ENCODE peak calls at places on chromosomes 2 and 18, in nine cellular contexts. P, G, J, A, D, T, Y, K and M are unnamed samples.

GRCh38 chr2:38692636-38693318 is 26.9 kb downstream of the GALM start:
- DNase-seq in D (no peak), K (no peak), A (no peak), T (peak; percentile 36), Y (no peak), P (no peak), G (no peak), J (no peak), M (no peak)

GRCh38 chr18:26621161-26622026 is 73.0 kb upstream of the KCTD1 start:
- DNase-seq in Y (no peak), K (no peak), T (peak; percentile 23), P (no peak), G (no peak), J (peak; percentile 66), A (no peak), D (no peak), M (no peak)

GRCh38 chr2:143435112-143435511 is 305.9 kb downstream of the ARHGAP15 start:
- DNase-seq in K (no peak), A (no peak), G (no peak), T (no peak), J (no peak), P (no peak), Y (no peak), D (no peak), M (no peak)

GRCh38 chr2:121925466-121925865 is 170.0 kb downstream of the TSN start:
- DNase-seq in J (no peak), K (no peak), D (no peak), T (no peak), P (no peak), G (no peak), Y (no peak), A (no peak), M (no peak)

GRCh38 chr2:102245266-102246151 is 58.7 kb downstream of the IL1RL2 start:
- DNase-seq in P (no peak), J (no peak), K (no peak), D (no peak), T (no peak), G (no peak), A (no peak), Y (no peak), M (no peak)

GRCh38 chr2:61009355-61009754 is 8.2 kb upstream of the PEX13 start:
- DNase-seq in G (no peak), K (no peak), T (no peak), Y (no peak), P (no peak), J (no peak), A (no peak), D (no peak), M (no peak)

GRCh38 chr2:25112113-25112512 is 56.3 kb downstream of the POMC start:
- DNase-seq in A (no peak), G (no peak), J (no peak), P (no peak), K (no peak), T (no peak), D (no peak), Y (no peak), M (no peak)

GRCh38 chr2:19195681-19196080 is 162.7 kb downstream of the OSR1 start:
- DNase-seq in G (no peak), D (no peak), A (no peak), P (no peak), K (no peak), T (no peak), Y (no peak), J (no peak), M (no peak)

GRCh38 chr2:19355931-19356544 is 2.4 kb downstream of the OSR1 start:
- DNase-seq in D (no peak), A (no peak), T (no peak), P (no peak), J (peak; percentile 22), G (no peak), K (no peak), Y (no peak), M (no peak)

GRCh38 chr2:174465327-174465726 is 21.5 kb downstream of the GPR155 start:
- DNase-seq in K (no peak), T (no peak), G (no peak), D (no peak), P (no peak), A (no peak), Y (no peak), J (peak; percentile 28), M (no peak)

GRCh38 chr18:55420665-55420964 is 167.4 kb downstream of the TCF4 start:
- DNase-seq in K (no peak), J (no peak), P (no peak), Y (no peak), A (no peak), G (no peak), D (no peak), T (no peak), M (no peak)

GRCh38 chr2:233223059-233223894 is 28.2 kb upstream of the ATG16L1 start:
- DNase-seq in J (no peak), A (no peak), G (no peak), Y (no peak), P (no peak), D (no peak), T (no peak), K (no peak), M (no peak)

GRCh38 chr18:14189858-14190257 is 57.6 kb upstream of the ZNF519 start:
- DNase-seq in J (no peak), P (no peak), A (no peak), G (no peak), Y (no peak), D (no peak), K (no peak), T (peak; percentile 70), M (no peak)

GRCh38 chr2:196336715-196337617 is 165.6 kb upstream of the STK17B start:
- DNase-seq in G (no peak), D (no peak), Y (peak; percentile 16), K (no peak), T (no peak), P (no peak), A (no peak), J (no peak), M (no peak)

GRCh38 chr2:120094795-120095194 is 81.9 kb downstream of the EPB41L5 start:
- DNase-seq in G (no peak), D (no peak), K (no peak), Y (no peak), T (no peak), P (no peak), A (no peak), J (no peak), M (no peak)

GRCh38 chr18:24831091-24831490 is 370.7 kb downstream of the HRH4 start:
- DNase-seq in K (no peak), J (no peak), A (no peak), Y (no peak), P (no peak), D (no peak), G (no peak), T (no peak), M (no peak)

GRCh38 chr2:128409326-128410034 is 90.8 kb upstream of the HS6ST1 start:
- DNase-seq in A (no peak), P (no peak), T (no peak), G (peak; percentile 56), K (no peak), D (no peak), J (no peak), Y (no peak), M (no peak)

DNA sequence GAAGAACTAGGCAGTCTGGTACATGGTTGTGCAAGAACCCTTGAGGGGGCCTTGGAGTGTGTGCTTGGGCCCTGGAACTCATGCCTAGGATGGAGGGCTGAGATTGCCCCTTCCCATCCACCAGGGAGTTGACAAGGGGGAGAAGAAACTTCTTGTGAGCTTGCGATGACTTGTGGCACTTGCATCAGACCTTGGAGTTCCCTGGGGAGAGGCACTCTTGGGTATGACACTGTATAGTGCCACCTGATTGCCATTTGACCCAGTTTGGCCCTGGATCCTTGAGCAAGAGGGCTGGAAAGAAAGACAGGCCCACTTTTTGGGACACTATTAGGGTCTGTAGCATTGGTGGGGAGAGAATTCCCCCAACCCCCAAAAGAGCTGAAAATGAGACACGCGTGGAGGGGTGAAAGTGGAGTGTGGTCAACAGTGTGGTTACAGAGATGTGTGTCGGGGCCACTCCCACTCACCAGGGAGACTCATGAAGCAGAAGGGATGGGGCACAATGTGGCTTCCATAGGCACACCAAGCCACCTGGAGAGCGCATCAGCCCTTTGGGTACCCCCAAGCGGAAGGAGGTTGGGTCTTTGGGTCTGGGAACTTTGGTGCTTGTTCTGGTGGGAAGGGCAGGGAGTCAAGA is 101.3 kb downstream of the MSH2 start:
- DNase-seq in T (no peak), G (no peak), J (no peak), D (no peak), Y (no peak), P (no peak), A (no peak), K (no peak), M (no peak)
- H3K9me3 ChIP-seq in T (peaks cover 12% of the 10 kb centered on the region), G (peaks cover 28% of the 10 kb centered on the region), J (no peaks in the 10 kb centered on the region), D (peaks cover 3% of the 10 kb centered on the region), Y (peaks cover 16% of the 10 kb centered on the region), P (no peaks in the 10 kb centered on the region), A (peaks cover 6% of the 10 kb centered on the region), K (no peaks in the 10 kb centered on the region), M (peaks cover 6% of the 10 kb centered on the region)

GRCh38 chr18:8413751-8414150 is 195.5 kb upstream of the RAB12 start:
- DNase-seq in J (no peak), A (no peak), T (no peak), G (no peak), D (no peak), K (no peak), Y (no peak), P (no peak), M (no peak)
- H3K9me3 ChIP-seq in J (no peaks in the 10 kb centered on the region), A (peaks cover 56% of the 10 kb centered on the region), T (peaks cover 7% of the 10 kb centered on the region), G (peaks cover 56% of the 10 kb centered on the region), D (peaks cover 23% of the 10 kb centered on the region), K (no peaks in the 10 kb centered on the region), Y (peaks cover 6% of the 10 kb centered on the region), P (peaks cover 19% of the 10 kb centered on the region), M (no peaks in the 10 kb centered on the region)

GRCh38 chr2:36729067-36729466 is 32.6 kb downstream of the VIT start:
- DNase-seq in P (no peak), T (no peak), G (no peak), K (no peak), J (no peak), Y (no peak), A (no peak), D (no peak), M (no peak)
- H3K9me3 ChIP-seq in P (no peaks in the 10 kb centered on the region), T (no peaks in the 10 kb centered on the region), G (peaks cover 8% of the 10 kb centered on the region), K (no peaks in the 10 kb centered on the region), J (no peaks in the 10 kb centered on the region), Y (no peaks in the 10 kb centered on the region), A (no peaks in the 10 kb centered on the region), D (no peaks in the 10 kb centered on the region), M (no peaks in the 10 kb centered on the region)

DNA sequence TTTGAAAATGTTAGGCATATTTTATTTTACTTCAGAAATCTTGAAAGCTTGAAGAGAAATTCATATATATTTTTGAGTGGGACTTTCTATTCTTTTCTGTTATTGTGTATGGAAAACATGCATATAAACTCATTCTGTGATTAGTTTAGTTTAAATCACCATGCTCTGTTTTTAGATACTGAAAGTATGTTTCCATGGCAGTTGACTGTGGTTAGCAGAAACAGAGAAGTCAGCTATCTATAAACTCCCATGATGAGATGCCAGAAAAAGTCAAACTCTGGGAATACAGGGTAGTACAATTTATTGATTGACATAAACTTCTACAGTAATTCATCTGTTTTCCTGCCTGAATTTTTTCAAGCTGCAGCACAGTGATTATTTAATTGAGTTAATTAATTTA is 905.3 kb upstream of the VRK2 start:
- DNase-seq in P (no peak), T (no peak), J (no peak), G (no peak), Y (no peak), A (no peak), K (no peak), D (no peak), M (no peak)
- H3K9me3 ChIP-seq in P (no peaks in the 10 kb centered on the region), T (no peaks in the 10 kb centered on the region), J (no peaks in the 10 kb centered on the region), G (peaks cover 4% of the 10 kb centered on the region), Y (no peaks in the 10 kb centered on the region), A (peaks cover 5% of the 10 kb centered on the region), K (peaks cover 3% of the 10 kb centered on the region), D (no peaks in the 10 kb centered on the region), M (no peaks in the 10 kb centered on the region)

GRCh38 chr2:15810451-15811150 is 129.7 kb upstream of the MYCN start:
- DNase-seq in G (no peak), D (no peak), K (no peak), J (peak; percentile 48), A (no peak), Y (no peak), P (no peak), T (no peak), M (no peak)
- H3K9me3 ChIP-seq in G (no peaks in the 10 kb centered on the region), D (no peaks in the 10 kb centered on the region), K (no peaks in the 10 kb centered on the region), J (no peaks in the 10 kb centered on the region), A (no peaks in the 10 kb centered on the region), Y (no peaks in the 10 kb centered on the region), P (no peaks in the 10 kb centered on the region), T (no peaks in the 10 kb centered on the region), M (no peaks in the 10 kb centered on the region)